ENCODE peak calls at places on chromosomes 16 and 17, in four cellular contexts. I, U, T and W are unnamed samples. For H3K4me1, the result is how much of the 10 kb centered on the place peaks cover.

GRCh38 chr16:71250461-71251232 is 20.1 kb upstream of the HYDIN start:
- DNase-seq in U (no peak), T (no peak), I (no peak), W (no peak)

GRCh38 chr17:81401727-81402529 is 6.7 kb downstream of the BAHCC1 start:
- DNase-seq in U (peak), I (peak), T (no peak), W (no peak)

GRCh38 chr17:83101805-83102480 is 22.5 kb downstream of the METRNL start:
- DNase-seq in U (no peak), T (no peak), I (no peak), W (no peak)

GRCh38 chr16:11500720-11501346 is 85.9 kb downstream of the LITAF start:
- DNase-seq in U (peak), T (no peak), I (no peak), W (no peak)

GRCh38 chr17:69218986-69219385 is 9.6 kb downstream of the ABCA10 start:
- DNase-seq in U (no peak), T (no peak), I (no peak), W (no peak)

GRCh38 chr16:11004957-11005610 is 60.7 kb downstream of the CLEC16A start:
- DNase-seq in T (peak), U (no peak), I (no peak), W (no peak)

GRCh38 chr17:77824780-77825280 is 133.7 kb upstream of the TNRC6C start:
- DNase-seq in T (no peak), U (no peak), I (no peak), W (no peak)

GRCh38 chr17:27630607-27631408 is at the start of gene LGALS9:
- DNase-seq in I (no peak), U (no peak), T (peak), W (peak)

GRCh38 chr16:82993415-82993814 is 366.6 kb downstream of the CDH13 start:
- DNase-seq in I (no peak), T (no peak), U (no peak), W (no peak)

GRCh38 chr17:83153681-83154310 is 74.4 kb downstream of the METRNL start:
- DNase-seq in I (no peak), U (no peak), T (no peak), W (peak)

GRCh38 chr17:16450028-16450427 is 34.7 kb downstream of the TRPV2 start:
- DNase-seq in T (no peak), U (no peak), I (no peak), W (no peak)

GRCh38 chr17:58249270-58250133 is 11.1 kb downstream of the LPO start:
- DNase-seq in U (peak), T (peak), I (peak), W (peak)

GRCh38 chr17:78019367-78019975 is 61.0 kb downstream of the TNRC6C start:
- DNase-seq in T (peak), I (peak), U (no peak), W (no peak)

GRCh38 chr16:19162085-19162484 is 6.0 kb upstream of the SYT17 start:
- DNase-seq in T (peak), U (no peak), I (no peak), W (no peak)

GRCh38 chr16:23374721-23375120 is 72.6 kb downstream of the SCNN1B start:
- DNase-seq in U (no peak), T (no peak), I (no peak), W (no peak)

GRCh38 chr17:8799001-8799850 is at the start of gene MFSD6L:
- DNase-seq in I (no peak), U (no peak), T (no peak), W (no peak)

DNA sequence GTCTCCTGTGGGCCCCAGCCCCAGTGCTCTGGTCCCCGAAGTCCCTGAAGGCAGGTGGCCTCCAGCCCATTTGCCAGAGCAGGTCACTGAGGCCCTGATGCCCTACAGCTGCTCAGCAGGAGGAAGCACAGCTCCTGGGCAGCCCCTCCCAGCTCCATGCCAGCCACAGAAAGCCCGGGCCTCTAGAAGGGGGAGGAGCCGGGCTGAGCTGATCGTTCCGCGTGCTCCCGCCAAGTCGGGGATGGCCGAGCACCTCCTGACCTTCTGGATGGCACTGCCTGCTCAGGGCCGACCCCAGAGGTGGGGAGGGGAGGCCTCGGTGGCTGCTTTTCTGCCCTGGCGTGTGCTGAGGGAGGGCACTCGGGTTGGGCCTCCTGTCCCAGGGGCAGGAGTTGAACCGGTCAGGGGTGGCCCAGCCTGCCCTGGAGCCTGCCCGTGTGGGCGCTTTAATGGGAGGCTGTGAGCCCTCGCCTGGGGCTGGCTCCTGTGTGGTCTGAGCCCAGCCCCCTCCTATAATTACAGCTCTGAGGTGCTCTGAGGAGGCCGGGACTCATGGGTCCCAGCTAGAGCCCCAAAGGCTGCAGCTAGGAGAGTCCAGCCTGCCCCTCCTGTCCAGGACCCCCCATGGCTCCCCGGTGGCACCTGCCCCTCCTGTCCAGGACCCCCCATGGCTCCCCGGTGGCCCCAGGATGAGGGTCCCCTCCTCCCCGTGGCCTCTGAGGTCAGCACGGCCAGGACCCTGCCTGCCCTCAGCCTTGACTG is 29.7 kb downstream of the ZFPM1 start:
- DNase-seq in T (no peak), U (no peak), I (no peak), W (no peak)
- H3K4me1 ChIP-seq in T (under half), U (under half), I (half or more), W (under half)

GRCh38 chr17:50541402-50541915 is 5.5 kb upstream of the SPATA20 start:
- DNase-seq in I (no peak), U (no peak), T (no peak), W (no peak)

GRCh38 chr17:50539762-50540440 is 7.1 kb upstream of the SPATA20 start:
- DNase-seq in T (no peak), I (no peak), U (no peak), W (no peak)

GRCh38 chr17:50540485-50541401 is 6.2 kb upstream of the SPATA20 start:
- DNase-seq in I (no peak), U (no peak), T (no peak), W (no peak)

GRCh38 chr17:50542795-50543774 is 3.9 kb upstream of the SPATA20 start:
- DNase-seq in I (no peak), U (no peak), T (no peak), W (peak)

DNA sequence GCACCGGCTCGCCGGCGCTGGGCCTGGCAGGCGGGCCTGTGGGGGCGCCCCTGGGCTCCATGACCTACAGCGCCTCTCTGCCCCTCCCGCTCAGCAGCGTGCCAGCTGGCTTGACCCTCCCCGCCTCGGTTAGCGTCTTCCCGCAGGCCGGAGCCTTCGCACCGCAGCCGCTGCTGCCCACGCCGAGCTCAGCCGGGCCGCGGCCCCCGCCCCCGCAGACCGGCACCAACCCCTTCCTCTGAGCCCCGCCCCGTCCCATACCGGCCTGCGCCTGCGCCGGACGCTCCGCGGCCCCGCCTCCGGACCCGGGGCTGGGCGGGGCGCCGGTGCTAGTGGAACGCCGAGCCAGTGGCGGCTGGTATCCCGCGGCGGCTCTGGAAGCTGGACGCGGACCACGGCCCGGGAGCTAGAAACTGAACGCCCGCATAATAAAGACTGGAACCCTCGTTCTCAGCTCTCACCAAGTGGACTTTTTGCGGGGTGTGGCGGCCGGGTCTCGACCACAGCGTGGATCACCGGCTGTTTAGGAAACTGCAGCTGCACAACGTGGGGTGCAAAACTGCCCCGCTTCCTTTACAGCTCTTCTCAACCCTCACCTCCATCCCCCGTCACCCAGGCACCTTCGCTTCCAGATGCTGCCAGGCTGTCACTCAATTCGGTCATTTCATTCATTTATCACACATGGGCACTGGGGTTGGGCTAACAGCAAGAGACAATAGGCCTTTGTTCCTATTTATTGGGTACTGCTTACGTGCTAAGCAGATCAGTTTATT is 4.9 kb upstream of the SPATA20 start:
- DNase-seq in U (peak), T (peak), I (peak), W (peak)
- H3K4me1 ChIP-seq in U (under half), T (under half), I (under half), W (under half)

GRCh38 chr17:2049333-2050245 is 5.3 kb upstream of the HIC1 start:
- DNase-seq in T (peak), I (peak), U (peak), W (peak)
- H3K4me1 ChIP-seq in T (under half), I (under half), U (under half), W (under half)

GRCh38 chr17:74464730-74465377 is 1.6 kb upstream of the CD300A start:
- DNase-seq in I (no peak), U (no peak), T (no peak), W (no peak)

GRCh38 chr17:74466785-74467158 is 338 bp downstream of the CD300A start:
- DNase-seq in U (no peak), T (no peak), I (no peak), W (no peak)

GRCh38 chr17:74465378-74466110 is 890 bp upstream of the CD300A start:
- DNase-seq in U (no peak), I (no peak), T (no peak), W (no peak)

GRCh38 chr17:74467221-74467951 is 952 bp downstream of the CD300A start:
- DNase-seq in I (no peak), T (no peak), U (no peak), W (no peak)

GRCh38 chr17:74466111-74466784 is at the start of gene CD300A:
- DNase-seq in U (peak), I (no peak), T (no peak), W (peak)
- H3K4me1 ChIP-seq in U (under half), I (under half), T (under half), W (under half)